ENCODE peak calls at places on chromosomes 11 and 22, in four cellular contexts. One of them, this sample, is unnamed.

GRCh38 chr11:129013737-129014475 is 71.2 kb upstream of the TP53AIP1 start:
- DNase-seq in K562: no peak
- DNase-seq in GM12878: no peak
- DNase-seq in H1: no peak
- DNase-seq in this sample: no peak

GRCh38 chr11:118074091-118074685 is 2.7 kb upstream of the TMPRSS4 start:
- DNase-seq in GM12878: no peak
- DNase-seq in K562: no peak
- DNase-seq in H1: no peak
- DNase-seq in this sample: no peak

GRCh38 chr11:44014968-44015623 is 32.7 kb upstream of the ACCSL start:
- DNase-seq in H1: no peak
- DNase-seq in GM12878: no peak
- DNase-seq in K562: no peak
- DNase-seq in this sample: no peak

GRCh38 chr11:134978388-134979088 is 566.5 kb upstream of the B3GAT1 start:
- DNase-seq in GM12878: no peak
- DNase-seq in K562: peak; percentile 11
- DNase-seq in H1: no peak
- DNase-seq in this sample: no peak

GRCh38 chr11:134656861-134657540 is 245.0 kb upstream of the B3GAT1 start:
- DNase-seq in K562: no peak
- DNase-seq in GM12878: no peak
- DNase-seq in H1: peak; percentile 35
- DNase-seq in this sample: no peak

GRCh38 chr11:118886681-118887111 is 3.0 kb downstream of the CXCR5 start:
- DNase-seq in GM12878: no peak
- DNase-seq in K562: no peak
- DNase-seq in H1: no peak
- DNase-seq in this sample: no peak

GRCh38 chr11:75633409-75634011 is 35.3 kb downstream of the MAP6 start:
- DNase-seq in H1: no peak
- DNase-seq in GM12878: no peak
- DNase-seq in K562: no peak
- DNase-seq in this sample: no peak

GRCh38 chr11:73956876-73957653 is 6.2 kb downstream of the DNAJB13 start:
- DNase-seq in K562: no peak
- DNase-seq in GM12878: no peak
- DNase-seq in H1: no peak
- DNase-seq in this sample: no peak

GRCh38 chr22:41482319-41482935 is 13.5 kb downstream of the ACO2 start:
- DNase-seq in K562: peak; percentile 26
- DNase-seq in H1: no peak
- DNase-seq in GM12878: no peak
- DNase-seq in this sample: no peak

GRCh38 chr11:76803811-76804600 is 20.9 kb downstream of the TSKU start:
- DNase-seq in K562: no peak
- DNase-seq in H1: no peak
- DNase-seq in GM12878: no peak
- DNase-seq in this sample: no peak

GRCh38 chr22:46848227-46848626 is 85.8 kb downstream of the TBC1D22A start:
- DNase-seq in H1: peak; percentile 40
- DNase-seq in K562: no peak
- DNase-seq in GM12878: no peak
- DNase-seq in this sample: no peak

GRCh38 chr11:125871391-125872137 is 15.9 kb upstream of the HYLS1 start:
- DNase-seq in K562: peak; percentile 54
- DNase-seq in GM12878: no peak
- DNase-seq in H1: peak; percentile 87
- DNase-seq in this sample: peak; percentile 29

GRCh38 chr11:7319501-7319900 is 67.8 kb downstream of the SYT9 start:
- DNase-seq in K562: no peak
- DNase-seq in H1: no peak
- DNase-seq in GM12878: no peak
- DNase-seq in this sample: no peak

GRCh38 chr11:113896156-113896879 is 8.3 kb upstream of the HTR3B start:
- DNase-seq in H1: peak; percentile 56
- DNase-seq in GM12878: no peak
- DNase-seq in K562: peak; percentile 47
- DNase-seq in this sample: peak; percentile 10

GRCh38 chr11:122796128-122796717 is 42.1 kb upstream of the CRTAM start:
- DNase-seq in K562: peak; percentile 39
- DNase-seq in H1: peak; percentile 92
- DNase-seq in GM12878: no peak
- DNase-seq in this sample: no peak

GRCh38 chr11:27392715-27393114 is 29.7 kb upstream of the CCDC34 start:
- DNase-seq in GM12878: no peak
- DNase-seq in H1: no peak
- DNase-seq in K562: peak; percentile 70
- DNase-seq in this sample: no peak

GRCh38 chr11:25981998-25982397 is 349.9 kb upstream of the ANO3 start:
- DNase-seq in K562: no peak
- DNase-seq in GM12878: peak; percentile 46
- DNase-seq in H1: no peak
- DNase-seq in this sample: no peak

GRCh38 chr22:22520020-22520656 is at the start of gene ZNF280A:
- DNase-seq in K562: peak; percentile 99
- DNase-seq in H1: no peak
- DNase-seq in GM12878: no peak
- DNase-seq in this sample: peak; percentile 51

GRCh38 chr11:122803306-122803705 is 35.0 kb upstream of the CRTAM start:
- DNase-seq in H1: no peak
- DNase-seq in K562: no peak
- DNase-seq in GM12878: no peak
- DNase-seq in this sample: no peak

GRCh38 chr11:59206635-59207034 is 6.1 kb downstream of the MPEG1 start:
- DNase-seq in H1: peak; percentile 65
- DNase-seq in K562: peak; percentile 30
- DNase-seq in GM12878: no peak
- DNase-seq in this sample: peak; percentile 21

GRCh38 chr11:123125169-123125568 is 63.2 kb upstream of the HSPA8 start:
- DNase-seq in GM12878: no peak
- DNase-seq in K562: no peak
- DNase-seq in H1: no peak
- DNase-seq in this sample: no peak

GRCh38 chr11:129605815-129606214 is 209.8 kb upstream of the TMEM45B start:
- DNase-seq in H1: no peak
- DNase-seq in K562: no peak
- DNase-seq in GM12878: no peak
- DNase-seq in this sample: no peak

GRCh38 chr11:23311986-23312940 is 452.0 kb upstream of the CCDC179 start:
- DNase-seq in H1: no peak
- DNase-seq in K562: no peak
- DNase-seq in GM12878: no peak
- DNase-seq in this sample: no peak
- TF ChIP-seq EGR1 in H1: no peak
- TF ChIP-seq EGR1 in K562: no peak
- TF ChIP-seq EGR1 in GM12878: no peak
- TF ChIP-seq EGR1 in this sample: no peak

GRCh38 chr22:32207971-32208480 is 3.2 kb upstream of the RFPL2 start:
- DNase-seq in K562: no peak
- DNase-seq in H1: no peak
- DNase-seq in GM12878: no peak
- DNase-seq in this sample: no peak

GRCh38 chr22:32204856-32205722 is at the start of gene RFPL2:
- DNase-seq in GM12878: no peak
- DNase-seq in H1: peak; percentile 79
- DNase-seq in K562: no peak
- DNase-seq in this sample: peak; percentile 66

GRCh38 chr22:32208681-32209080 is 3.8 kb upstream of the RFPL2 start:
- DNase-seq in GM12878: no peak
- DNase-seq in H1: no peak
- DNase-seq in K562: no peak
- DNase-seq in this sample: no peak

GRCh38 chr22:32205974-32206773 is 1.3 kb upstream of the RFPL2 start:
- DNase-seq in K562: no peak
- DNase-seq in GM12878: no peak
- DNase-seq in H1: peak; percentile 76
- DNase-seq in this sample: no peak

DNA sequence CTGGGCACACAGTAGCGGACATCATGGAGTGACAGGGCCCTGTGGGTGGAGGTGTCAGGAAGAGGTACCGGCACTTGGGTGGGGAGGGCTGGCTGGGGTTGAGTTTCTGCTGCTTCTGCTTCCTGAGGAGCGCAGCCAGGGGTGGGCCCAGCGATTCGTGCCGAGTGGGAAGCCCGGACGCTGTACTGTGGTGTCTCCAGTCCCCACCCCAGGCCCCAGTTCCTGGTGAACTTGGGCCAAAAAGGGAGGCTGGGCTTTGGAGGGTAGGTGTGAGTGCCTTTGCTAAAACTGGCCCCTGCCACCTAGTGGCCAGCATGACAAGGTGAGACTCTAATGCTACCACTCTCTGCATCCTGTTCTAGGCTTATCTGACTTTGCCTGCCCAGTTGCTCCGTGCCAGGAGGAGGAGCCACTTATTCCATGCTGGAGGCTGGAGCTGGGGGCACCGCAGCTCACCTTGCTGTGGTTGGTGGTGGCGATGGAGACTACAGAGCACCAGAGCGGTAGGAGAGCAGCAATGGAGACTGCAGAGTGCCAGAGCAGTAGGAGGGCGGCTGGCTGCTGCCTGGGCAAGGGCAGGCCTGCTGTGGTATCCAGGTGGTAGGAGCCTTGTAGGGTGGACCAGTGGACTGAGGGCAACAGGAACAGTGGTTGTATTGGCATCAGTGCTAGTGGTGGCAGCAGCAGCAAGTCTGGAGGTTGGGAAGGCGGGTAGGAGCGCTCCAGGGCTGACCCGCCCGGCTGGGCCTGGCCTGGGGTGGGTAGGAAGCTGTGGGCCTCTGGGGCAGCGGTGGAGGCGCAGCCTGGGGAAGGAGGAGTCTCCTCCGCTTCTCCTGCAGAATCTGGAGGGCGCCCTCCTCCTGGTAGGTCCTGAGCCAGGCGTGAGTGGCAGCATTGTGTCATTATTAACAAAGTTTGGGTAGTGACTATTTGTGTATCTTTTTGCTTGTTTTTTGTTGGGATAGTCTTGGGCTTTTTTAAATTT is 2.2 kb upstream of the RFPL2 start:
- DNase-seq in H1: peak; percentile 61
- DNase-seq in GM12878: no peak
- DNase-seq in K562: no peak
- DNase-seq in this sample: peak; percentile 56
- TF ChIP-seq EGR1 in H1: no peak
- TF ChIP-seq EGR1 in GM12878: no peak
- TF ChIP-seq EGR1 in K562: no peak
- TF ChIP-seq EGR1 in this sample: no peak

GRCh38 chr11:1352696-1353382 is 36.9 kb upstream of the BRSK2 start:
- DNase-seq in K562: no peak
- DNase-seq in GM12878: no peak
- DNase-seq in H1: no peak
- DNase-seq in this sample: peak; percentile 40
- TF ChIP-seq EGR1 in K562: no peak
- TF ChIP-seq EGR1 in GM12878: no peak
- TF ChIP-seq EGR1 in H1: no peak
- TF ChIP-seq EGR1 in this sample: no peak

DNA sequence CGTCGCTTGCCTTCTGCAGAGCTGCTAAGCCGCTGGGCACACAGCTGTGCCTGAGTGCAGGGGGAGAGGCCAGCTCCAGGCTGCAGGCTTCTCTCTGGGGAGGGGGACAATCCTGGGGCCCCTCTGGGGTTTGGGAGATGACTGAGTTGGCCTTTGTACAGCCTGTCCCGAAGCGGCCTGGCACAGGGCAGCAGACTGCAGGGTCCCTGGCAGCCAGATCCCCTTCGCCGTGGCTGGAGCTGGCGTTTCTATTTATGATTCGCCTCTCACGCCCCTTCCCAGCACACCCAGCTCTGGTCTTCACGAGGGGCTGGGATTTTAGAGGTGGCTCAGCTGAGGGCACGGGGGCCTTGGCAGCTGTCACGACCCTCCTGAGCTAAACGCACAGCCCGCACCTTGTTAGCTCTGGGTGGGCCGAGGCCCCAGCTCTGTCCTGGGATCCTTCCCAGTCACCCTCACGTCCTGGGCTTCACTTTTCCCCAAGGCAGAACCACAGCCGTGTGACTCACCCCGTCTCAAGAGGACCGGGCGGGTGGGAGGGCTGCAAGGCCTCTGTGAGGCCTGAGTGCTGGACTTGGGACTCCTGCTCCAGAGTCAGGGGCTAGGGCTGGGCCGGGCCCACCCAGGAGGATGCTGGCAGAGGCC is 18.4 kb downstream of the OSBPL5 start:
- DNase-seq in K562: no peak
- DNase-seq in H1: no peak
- DNase-seq in GM12878: no peak
- DNase-seq in this sample: no peak
- TF ChIP-seq EGR1 in K562: no peak
- TF ChIP-seq EGR1 in H1: no peak
- TF ChIP-seq EGR1 in GM12878: no peak
- TF ChIP-seq EGR1 in this sample: no peak

GRCh38 chr11:92388380-92388779 is 163.8 kb downstream of the FAT3 start:
- DNase-seq in K562: no peak
- DNase-seq in H1: no peak
- DNase-seq in GM12878: no peak
- DNase-seq in this sample: no peak
- TF ChIP-seq EGR1 in K562: no peak
- TF ChIP-seq EGR1 in H1: no peak
- TF ChIP-seq EGR1 in GM12878: no peak
- TF ChIP-seq EGR1 in this sample: no peak

GRCh38 chr11:69352181-69352580 is 58.2 kb downstream of the MYEOV start:
- DNase-seq in K562: no peak
- DNase-seq in GM12878: no peak
- DNase-seq in H1: no peak
- DNase-seq in this sample: no peak
- TF ChIP-seq EGR1 in K562: no peak
- TF ChIP-seq EGR1 in GM12878: no peak
- TF ChIP-seq EGR1 in H1: no peak
- TF ChIP-seq EGR1 in this sample: no peak

DNA sequence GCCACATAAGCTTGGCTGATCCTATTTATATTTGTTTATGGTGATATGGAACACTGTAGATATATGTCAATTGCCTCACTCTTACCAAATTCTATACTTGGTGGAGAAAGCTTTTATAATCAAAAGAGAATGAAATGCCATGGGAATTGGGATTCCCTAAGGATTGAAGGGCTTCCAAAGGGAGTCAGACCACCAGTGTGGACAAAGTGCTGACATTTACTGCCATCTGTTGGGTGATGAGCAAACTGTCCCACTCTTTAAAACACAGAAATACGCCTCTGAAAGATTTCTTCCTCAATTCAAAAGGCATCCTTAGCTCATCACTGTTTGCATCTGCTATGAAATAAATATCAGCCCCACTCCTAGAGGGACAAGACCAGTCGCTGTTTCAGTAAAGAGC is 7.1 kb downstream of the SLC1A2 start:
- DNase-seq in H1: no peak
- DNase-seq in GM12878: no peak
- DNase-seq in K562: no peak
- DNase-seq in this sample: no peak
- TF ChIP-seq EGR1 in H1: no peak
- TF ChIP-seq EGR1 in GM12878: no peak
- TF ChIP-seq EGR1 in K562: no peak
- TF ChIP-seq EGR1 in this sample: no peak

DNA sequence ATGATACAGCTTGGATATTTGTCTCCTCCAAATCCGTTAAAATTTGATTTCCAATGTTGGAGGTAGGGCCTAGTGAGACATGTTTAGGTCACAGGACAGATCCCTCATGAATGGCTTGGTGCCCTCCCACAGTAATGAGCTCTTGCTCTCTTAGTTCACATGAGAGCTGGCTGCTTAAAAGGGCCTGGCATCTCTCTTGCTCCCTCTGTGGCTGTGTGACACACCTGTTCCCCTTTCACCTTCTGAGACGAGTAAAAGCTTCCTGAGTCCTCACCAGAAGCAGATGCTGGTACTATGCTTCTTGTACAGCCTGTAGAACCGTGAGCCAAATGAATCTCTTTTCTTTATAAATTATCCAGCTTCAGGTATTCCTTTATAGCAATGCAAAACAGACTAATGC is 3.5 kb downstream of the VPS37C start:
- DNase-seq in GM12878: no peak
- DNase-seq in H1: no peak
- DNase-seq in K562: no peak
- DNase-seq in this sample: no peak
- TF ChIP-seq EGR1 in GM12878: no peak
- TF ChIP-seq EGR1 in H1: no peak
- TF ChIP-seq EGR1 in K562: no peak
- TF ChIP-seq EGR1 in this sample: no peak